ENCODE peak calls at places on chromosomes 3 and 15, in ten cellular contexts. V is neural crest cell, U is AG04450, D is transverse colon, M is stomach, C is AG09309, W is IMR-90, R is neural progenitor cell, I is fibroblast of lung, T is BJ. K is an unnamed sample.

GRCh38 chr3:15796771-15797599 is 794 bp downstream of the ANKRD28 start:
- DNase-seq in V (peak), U (peak), D (no peak), M (no peak), C (no peak), W (peak), R (peak), I (peak), T (no peak), K (peak)

GRCh38 chr15:39578851-39579486 is 1.9 kb upstream of the THBS1 start:
- DNase-seq in V (no peak), U (no peak), D (no peak), M (no peak), C (peak), W (peak), R (peak), I (no peak), T (no peak), K (no peak)

GRCh38 chr3:184234671-184235380 is 5.4 kb downstream of the VWA5B2 start:
- DNase-seq in V (no peak), U (no peak), D (no peak), M (no peak), C (no peak), W (no peak), R (no peak), I (no peak), T (no peak), K (no peak)

GRCh38 chr3:172550347-172550943 is 27.2 kb upstream of the TNFSF10 start:
- DNase-seq in V (no peak), U (peak), D (no peak), M (no peak), C (peak), W (peak), R (no peak), I (peak), T (peak), K (no peak)

GRCh38 chr3:99384596-99384995 is 253.8 kb upstream of the COL8A1 start:
- DNase-seq in V (no peak), U (no peak), D (no peak), M (no peak), C (no peak), W (peak), R (no peak), I (peak), T (no peak), K (no peak)

GRCh38 chr15:99727330-99727729 is 5.9 kb downstream of the LYSMD4 start:
- DNase-seq in V (no peak), U (no peak), D (no peak), M (no peak), C (no peak), W (no peak), R (no peak), I (no peak), T (no peak), K (no peak)

GRCh38 chr3:122988507-122988906 is 39.1 kb downstream of the SEMA5B start:
- DNase-seq in V (no peak), U (no peak), D (no peak), M (no peak), C (no peak), W (no peak), R (no peak), I (no peak), T (no peak), K (no peak)

GRCh38 chr3:107704477-107704876 is 181.7 kb downstream of the BBX start:
- DNase-seq in V (no peak), U (peak), D (no peak), M (no peak), C (no peak), W (peak), R (no peak), I (peak), T (no peak), K (no peak)

GRCh38 chr3:150210461-150211110 is 197.5 kb upstream of the TSC22D2 start:
- DNase-seq in V (no peak), U (no peak), D (no peak), M (no peak), C (no peak), W (peak), R (peak), I (no peak), T (no peak), K (no peak)

GRCh38 chr3:151305081-151305777 is 11.4 kb downstream of the GPR87 start:
- DNase-seq in V (no peak), U (peak), D (peak), M (peak), C (peak), W (peak), R (peak), I (peak), T (peak), K (peak)

GRCh38 chr15:77052556-77052955 is 18.4 kb downstream of the TSPAN3 start:
- DNase-seq in V (no peak), U (no peak), D (no peak), M (no peak), C (no peak), W (no peak), R (no peak), I (no peak), T (no peak), K (no peak)

GRCh38 chr3:88882121-88882520 is 225.3 kb upstream of the EPHA3 start:
- DNase-seq in V (no peak), U (no peak), D (no peak), M (no peak), C (no peak), W (no peak), R (no peak), I (no peak), T (no peak), K (no peak)

GRCh38 chr3:4515896-4516295 is 22.7 kb downstream of the ITPR1 start:
- DNase-seq in V (no peak), U (no peak), D (no peak), M (no peak), C (no peak), W (no peak), R (no peak), I (no peak), T (no peak), K (no peak)

GRCh38 chr3:19775744-19776143 is 158.3 kb downstream of the EFHB start:
- DNase-seq in V (no peak), U (no peak), D (no peak), M (no peak), C (no peak), W (no peak), R (no peak), I (no peak), T (no peak), K (no peak)

GRCh38 chr15:84603630-84604379 is 3.0 kb downstream of the ZSCAN2 start:
- DNase-seq in V (no peak), U (no peak), D (no peak), M (no peak), C (no peak), W (no peak), R (no peak), I (no peak), T (no peak), K (no peak)

GRCh38 chr3:184314363-184314699 is at the start of gene EIF4G1:
- DNase-seq in V (peak), U (peak), D (peak), M (peak), C (peak), W (peak), R (peak), I (peak), T (peak), K (peak)

GRCh38 chr3:77319711-77320110 is 279.8 kb downstream of the ROBO2 start:
- DNase-seq in V (no peak), U (no peak), D (no peak), M (no peak), C (no peak), W (peak), R (peak), I (peak), T (no peak), K (no peak)

GRCh38 chr3:64796597-64796996 is 108.8 kb upstream of the ADAMTS9 start:
- DNase-seq in V (no peak), U (no peak), D (no peak), M (no peak), C (no peak), W (no peak), R (no peak), I (no peak), T (no peak), K (no peak)

GRCh38 chr15:28920781-28921331 is 35.1 kb downstream of the APBA2 start:
- DNase-seq in V (no peak), U (no peak), D (no peak), M (no peak), C (no peak), W (no peak), R (no peak), I (no peak), T (no peak), K (no peak)

GRCh38 chr3:107206141-107206540 is 171.1 kb upstream of the CCDC54 start:
- DNase-seq in V (peak), U (no peak), D (no peak), M (no peak), C (no peak), W (peak), R (peak), I (peak), T (no peak), K (no peak)

DNA sequence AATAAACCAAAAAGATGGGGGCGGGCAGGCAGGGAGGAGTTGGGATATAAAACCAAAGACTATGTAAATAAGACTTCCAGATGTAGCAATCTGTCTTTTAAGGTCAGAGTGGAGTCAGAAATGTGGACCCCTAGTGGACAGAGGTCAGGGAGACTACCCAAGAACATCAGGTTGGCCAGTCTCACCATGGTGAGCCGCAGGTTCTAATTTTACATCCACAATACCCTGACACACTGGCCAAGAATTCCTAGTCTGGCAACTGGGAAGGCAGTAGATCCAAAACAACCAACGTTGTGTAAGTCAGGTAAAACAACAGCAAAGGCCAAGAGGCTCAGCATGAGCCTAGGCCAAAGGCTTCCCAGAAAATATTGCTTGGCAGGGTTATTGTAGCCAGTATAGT is 203.4 kb downstream of the FOXP1 start:
- DNase-seq in V (no peak), U (no peak), D (no peak), M (no peak), C (no peak), W (peak), R (peak), I (peak), T (no peak), K (no peak)
- TF ChIP-seq CTCF in V (peak), U (no peak), D (no peak), M (no peak), C (no peak), W (no peak), R (peak), I (no peak), T (no peak), K (no peak)

DNA sequence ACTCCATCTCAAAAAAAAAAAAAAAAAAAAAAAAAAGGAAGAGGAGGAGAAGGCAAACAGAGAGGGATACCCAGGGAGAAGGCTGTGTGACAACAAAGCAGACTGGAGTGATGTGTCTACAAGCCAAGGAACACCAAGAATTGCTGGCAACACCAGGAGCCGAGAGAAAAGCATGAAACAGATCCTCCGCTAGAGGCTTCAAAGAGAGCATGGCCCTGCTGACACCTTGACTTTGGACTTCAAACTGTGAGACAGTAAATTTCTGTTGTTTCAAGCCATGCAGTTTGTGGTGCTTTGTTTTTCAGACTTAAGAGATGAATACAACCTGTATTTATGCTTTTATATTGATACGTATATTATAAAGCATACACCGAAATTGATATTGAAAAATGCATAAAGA is 74.3 kb upstream of the TRA2B start:
- DNase-seq in V (no peak), U (no peak), D (no peak), M (no peak), C (no peak), W (no peak), R (no peak), I (no peak), T (no peak), K (no peak)
- TF ChIP-seq CTCF in V (no peak), U (no peak), D (no peak), M (no peak), C (no peak), W (no peak), R (no peak), I (no peak), T (no peak), K (no peak)

DNA sequence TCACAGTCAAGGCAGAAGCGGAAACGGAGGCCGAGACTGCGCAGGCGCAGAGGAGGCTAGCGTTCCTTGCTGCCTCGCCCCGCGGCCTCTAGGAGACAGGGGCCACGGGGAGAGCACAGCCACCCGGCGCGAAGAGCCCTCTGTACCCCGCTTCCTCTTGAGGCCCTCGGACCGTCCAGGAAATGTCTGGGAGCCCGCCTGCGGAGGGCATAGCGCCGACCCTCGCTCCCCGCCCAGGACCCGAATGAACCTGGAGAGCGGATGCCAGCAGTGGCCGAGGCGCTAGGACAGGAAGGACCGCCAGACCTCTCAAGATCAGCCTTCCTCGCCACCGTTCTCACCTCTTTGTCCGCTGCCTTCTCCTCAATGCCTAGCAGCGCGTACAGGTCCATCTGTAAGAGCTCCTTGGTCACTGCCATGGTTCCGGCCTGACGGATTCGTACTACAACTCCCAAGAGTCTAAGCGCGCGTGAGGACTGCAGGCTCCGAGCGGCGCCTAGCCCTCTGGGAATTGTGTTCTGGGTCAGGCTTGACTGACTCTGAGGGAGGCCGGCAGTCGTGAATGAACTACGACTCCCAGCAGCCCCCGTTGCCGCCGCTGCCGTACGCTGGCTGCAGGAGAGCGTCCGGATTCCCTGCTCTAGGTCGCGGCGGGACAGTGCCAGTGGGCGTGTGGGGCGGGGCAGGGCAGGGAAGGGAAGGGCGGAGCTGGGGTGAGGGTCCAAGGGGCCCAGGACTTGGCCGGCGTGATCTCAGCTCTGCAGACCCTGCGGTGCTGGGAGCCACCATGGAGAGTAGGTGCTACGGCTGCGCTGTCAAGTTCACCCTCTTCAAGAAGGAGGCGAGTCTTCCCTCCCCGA is at the start of the genes DNAJC17 and ZFYVE19:
- DNase-seq in V (peak), U (peak), D (peak), M (peak), C (peak), W (peak), R (peak), I (peak), T (peak), K (peak)
- TF ChIP-seq CTCF in V (peak), U (no peak), D (peak), M (peak), C (no peak), W (no peak), R (peak), I (no peak), T (no peak), K (no peak)

DNA sequence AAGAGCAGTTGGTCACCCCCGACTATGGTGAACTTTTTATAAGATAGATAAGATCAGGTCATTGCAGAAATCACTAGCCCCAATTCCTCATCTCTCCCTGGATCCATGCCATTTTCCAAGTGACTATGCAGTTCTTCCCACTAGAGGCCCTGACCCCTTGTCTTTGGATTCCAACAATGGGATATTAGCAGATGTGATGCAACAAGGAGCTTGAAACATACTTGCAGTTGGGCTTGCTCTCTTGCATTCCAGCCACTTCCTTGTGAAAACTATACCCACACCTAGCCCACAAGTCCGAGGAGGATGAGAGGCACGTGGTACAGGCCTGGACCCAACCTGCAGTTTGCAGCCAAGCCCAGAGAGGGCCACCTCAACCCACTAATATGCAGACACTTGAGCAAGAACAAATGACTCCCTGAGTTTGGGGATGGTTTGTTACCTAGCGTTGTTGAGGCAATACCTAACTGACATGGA is 60.6 kb downstream of the SUCLG2 start:
- DNase-seq in V (no peak), U (no peak), D (no peak), M (no peak), C (peak), W (peak), R (no peak), I (peak), T (peak), K (no peak)
- TF ChIP-seq CTCF in V (no peak), U (no peak), D (no peak), M (no peak), C (peak), W (peak), R (peak), I (no peak), T (no peak), K (no peak)

GRCh38 chr15:36753173-36753572 is 173.7 kb downstream of the CDIN1 start:
- DNase-seq in V (no peak), U (no peak), D (no peak), M (no peak), C (no peak), W (no peak), R (peak), I (peak), T (no peak), K (no peak)
- TF ChIP-seq CTCF in V (no peak), U (no peak), D (no peak), M (no peak), C (no peak), W (no peak), R (no peak), I (no peak), T (no peak), K (no peak)

GRCh38 chr3:126497936-126498335 is 19.6 kb downstream of the UROC1 start:
- DNase-seq in V (no peak), U (no peak), D (no peak), M (no peak), C (no peak), W (no peak), R (no peak), I (no peak), T (no peak), K (no peak)

GRCh38 chr3:126496894-126497850 is 20.4 kb downstream of the UROC1 start:
- DNase-seq in V (no peak), U (no peak), D (no peak), M (no peak), C (no peak), W (no peak), R (no peak), I (no peak), T (no peak), K (no peak)

GRCh38 chr3:126499401-126499800 is 18.2 kb downstream of the UROC1 start:
- DNase-seq in V (no peak), U (no peak), D (no peak), M (no peak), C (no peak), W (no peak), R (no peak), I (no peak), T (no peak), K (no peak)

GRCh38 chr3:126500016-126500415 is 17.6 kb downstream of the UROC1 start:
- DNase-seq in V (no peak), U (no peak), D (no peak), M (no peak), C (no peak), W (no peak), R (no peak), I (no peak), T (no peak), K (no peak)

GRCh38 chr3:126498936-126499335 is 18.6 kb downstream of the UROC1 start:
- DNase-seq in V (no peak), U (no peak), D (no peak), M (no peak), C (no peak), W (no peak), R (peak), I (no peak), T (no peak), K (no peak)
- TF ChIP-seq CTCF in V (no peak), U (no peak), D (no peak), M (no peak), C (no peak), W (no peak), R (peak), I (no peak), T (no peak), K (no peak)

DNA sequence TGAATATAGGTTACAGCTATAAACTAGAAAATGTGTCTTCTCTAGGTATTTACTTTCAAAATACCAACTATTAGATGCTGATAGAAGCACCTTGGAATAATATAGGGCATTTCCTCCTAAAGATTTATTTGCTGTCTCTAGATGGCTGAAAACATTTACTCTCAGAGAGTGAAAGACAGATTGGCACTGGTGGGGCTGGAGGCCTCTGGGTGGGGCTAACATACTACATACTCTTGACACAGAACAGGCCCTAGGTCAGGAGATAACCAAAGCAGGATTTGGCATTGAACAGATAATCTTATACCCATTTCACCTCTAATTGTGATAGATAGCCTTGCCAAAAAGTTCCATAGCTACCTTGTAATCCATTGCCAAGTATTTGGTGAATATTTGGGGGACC is 253.3 kb upstream of the TBC1D5 start:
- DNase-seq in V (no peak), U (no peak), D (no peak), M (no peak), C (no peak), W (no peak), R (no peak), I (no peak), T (no peak), K (no peak)
- TF ChIP-seq CTCF in V (no peak), U (no peak), D (no peak), M (no peak), C (no peak), W (no peak), R (no peak), I (no peak), T (no peak), K (no peak)